ENCODE peak calls at places on chromosomes 6 and 20, in seven cellular contexts. S, A, J, E, K, X and Y are unnamed samples.

GRCh38 chr6:4460595-4461475 is 315.4 kb upstream of the CDYL start:
- DNase-seq in S (peak; percentile 72), A (no peak), J (no peak), E (peak; percentile 70), K (peak; percentile 49), X (no peak), Y (no peak)

GRCh38 chr6:37126961-37127360 is 43.0 kb upstream of the PIM1 start:
- DNase-seq in S (no peak), A (no peak), J (no peak), E (no peak), K (no peak), X (no peak), Y (no peak)

GRCh38 chr6:47061631-47062300 is 19.6 kb upstream of the ADGRF1 start:
- DNase-seq in S (peak; percentile 61), A (no peak), J (no peak), E (no peak), K (no peak), X (no peak), Y (no peak)

GRCh38 chr6:2848851-2849250 is 7.2 kb upstream of the SERPINB1 start:
- DNase-seq in S (no peak), A (peak; percentile 35), J (no peak), E (no peak), K (no peak), X (peak; percentile 86), Y (no peak)

GRCh38 chr6:37648465-37649330 is 49.0 kb downstream of the MDGA1 start:
- DNase-seq in S (peak; percentile 46), A (peak; percentile 38), J (no peak), E (no peak), K (no peak), X (peak; percentile 99), Y (peak; percentile 93)

GRCh38 chr6:73121421-73121993 is 103.8 kb downstream of the KHDC1L start:
- DNase-seq in S (peak; percentile 65), A (no peak), J (no peak), E (peak; percentile 47), K (no peak), X (no peak), Y (no peak)

GRCh38 chr6:75368151-75368779 is 83.7 kb upstream of the TMEM30A start:
- DNase-seq in S (peak; percentile 43), A (no peak), J (no peak), E (no peak), K (no peak), X (peak; percentile 76), Y (no peak)

GRCh38 chr6:81816387-81816786 is 63.9 kb upstream of the TENT5A start:
- DNase-seq in S (no peak), A (no peak), J (no peak), E (no peak), K (no peak), X (no peak), Y (no peak)

GRCh38 chr6:161415302-161415855 is 141.5 kb upstream of the AGPAT4 start:
- DNase-seq in S (peak; percentile 34), A (no peak), J (no peak), E (no peak), K (no peak), X (no peak), Y (no peak)

GRCh38 chr6:73308712-73309533 is 45.2 kb downstream of the DPPA5 start:
- DNase-seq in S (peak; percentile 40), A (no peak), J (no peak), E (peak; percentile 51), K (no peak), X (peak; percentile 65), Y (no peak)

DNA sequence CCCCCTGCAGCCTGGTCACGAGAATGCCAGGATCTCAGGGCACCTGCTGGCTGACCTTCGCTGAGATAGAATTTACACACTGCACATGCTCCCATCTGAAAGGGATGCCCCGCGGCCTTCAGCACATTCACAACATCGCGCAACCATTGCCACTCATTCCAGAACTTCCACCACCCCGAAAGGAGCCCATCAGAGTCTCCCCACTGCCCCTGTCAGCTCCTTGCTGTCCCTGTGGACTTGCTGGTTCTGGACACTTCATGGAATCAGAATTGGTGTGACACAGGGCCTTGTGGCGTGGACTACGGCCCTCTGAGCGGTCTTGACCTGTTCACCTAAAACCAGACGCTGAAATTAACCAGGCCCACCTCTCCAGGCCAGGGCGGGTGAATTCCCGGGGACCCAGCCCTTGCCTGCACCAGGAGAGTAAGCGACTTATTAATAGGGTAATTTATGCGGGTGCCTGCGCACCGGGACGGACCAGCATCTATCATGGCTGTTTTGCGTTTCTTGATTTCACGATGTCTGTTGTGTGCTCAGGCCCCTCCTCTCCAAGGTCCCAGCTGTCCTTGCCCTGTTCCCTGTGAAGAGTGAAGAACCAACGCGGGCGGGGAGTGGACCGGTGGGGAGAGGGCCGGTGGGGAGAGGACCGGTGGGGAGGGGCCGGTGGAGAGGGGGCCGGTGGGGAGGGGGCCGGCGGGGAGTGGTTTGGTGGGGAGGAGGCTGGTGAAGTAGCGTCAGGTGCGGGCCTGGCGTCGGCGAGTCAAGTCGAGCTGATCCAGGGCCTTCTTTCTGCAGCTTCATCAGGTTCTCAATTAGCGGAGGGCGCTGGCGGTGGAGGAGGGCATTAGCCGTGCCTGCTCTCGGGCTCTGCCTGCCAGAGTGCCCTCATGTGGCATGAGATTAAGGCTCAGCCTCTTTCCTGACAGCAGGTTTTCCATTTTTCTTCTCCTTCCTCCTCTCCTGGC is 20.9 kb upstream of the BHLHE23 start:
- DNase-seq in S (no peak), A (no peak), J (no peak), E (no peak), K (no peak), X (no peak), Y (no peak)
- H3K27me3 ChIP-seq in S (peaks cover 56% of the 10 kb centered on the region), A (peaks cover 7% of the 10 kb centered on the region), J (no peaks in the 10 kb centered on the region), E (peaks cover 38% of the 10 kb centered on the region), K (peaks cover 43% of the 10 kb centered on the region), X (no peaks in the 10 kb centered on the region), Y (no peaks in the 10 kb centered on the region)

DNA sequence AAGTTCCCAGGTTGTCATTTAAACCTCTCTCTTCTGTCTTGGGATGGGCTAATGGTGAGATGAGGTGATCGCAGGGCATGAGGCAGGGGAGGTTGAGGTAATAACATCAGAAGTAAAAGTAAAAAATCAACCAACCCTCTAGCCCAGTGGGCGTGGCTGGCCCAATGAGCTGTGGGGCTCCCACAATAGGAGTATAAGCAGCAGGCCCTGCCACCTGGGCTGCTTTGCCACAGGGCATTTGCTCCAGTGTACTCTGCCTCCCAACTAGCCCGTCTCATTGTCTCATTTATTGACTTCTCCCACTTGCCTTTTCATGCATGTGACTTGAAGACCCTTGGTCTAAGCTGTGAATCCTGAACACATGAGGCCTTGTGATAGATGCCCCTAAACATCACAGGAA is 62.8 kb downstream of the PHACTR3 start:
- DNase-seq in S (no peak), A (no peak), J (no peak), E (no peak), K (no peak), X (no peak), Y (no peak)
- H3K9me3 ChIP-seq in S (no peaks in the 10 kb centered on the region), A (no peaks in the 10 kb centered on the region), J (no peaks in the 10 kb centered on the region), E (no peaks in the 10 kb centered on the region), K (no peaks in the 10 kb centered on the region), X (peaks cover 29% of the 10 kb centered on the region), Y (peaks cover 44% of the 10 kb centered on the region)

DNA sequence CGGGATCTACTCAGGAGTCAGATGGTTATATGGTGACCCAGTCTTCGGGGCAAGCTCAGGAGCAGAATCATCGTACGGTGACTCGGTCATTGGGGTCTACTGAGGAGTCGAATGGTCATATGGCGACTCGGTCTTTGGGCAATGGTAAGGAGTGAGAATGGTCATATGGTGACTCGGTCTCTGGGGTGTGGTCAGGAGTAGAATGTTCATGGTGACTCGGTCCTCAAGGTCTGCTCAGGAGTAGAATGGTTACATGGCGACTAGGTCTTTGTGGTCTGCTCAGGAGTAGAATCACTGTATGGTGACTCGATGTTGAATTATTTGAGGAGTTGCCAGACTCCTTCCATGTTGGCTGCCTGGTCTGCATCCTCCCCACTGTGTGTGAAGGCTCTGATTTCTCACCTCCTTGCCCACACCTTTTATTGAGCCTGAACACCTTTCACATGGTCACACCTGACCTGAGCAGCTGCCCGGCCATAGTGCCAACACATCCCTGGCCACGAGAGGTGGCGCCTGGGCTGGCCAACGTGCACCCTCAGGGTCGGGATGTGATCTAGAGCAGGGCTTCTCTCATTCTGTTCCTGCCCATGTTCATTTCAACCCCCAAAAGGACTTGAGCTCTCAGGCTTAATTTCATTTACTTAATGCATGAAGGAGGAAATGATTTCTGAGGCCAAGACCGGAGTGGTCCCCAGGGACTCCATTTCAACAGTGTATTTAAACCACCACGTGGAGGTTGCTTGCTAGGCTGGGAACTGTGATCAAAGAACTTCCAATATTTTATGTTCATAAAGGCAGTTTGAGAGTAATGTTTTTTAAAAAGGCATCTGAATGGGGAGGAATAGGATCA is 119.5 kb downstream of the PHACTR3 start:
- DNase-seq in S (no peak), A (no peak), J (no peak), E (no peak), K (no peak), X (no peak), Y (no peak)
- H3K27me3 ChIP-seq in S (no peaks in the 10 kb centered on the region), A (no peaks in the 10 kb centered on the region), J (no peaks in the 10 kb centered on the region), E (no peaks in the 10 kb centered on the region), K (no peaks in the 10 kb centered on the region), X (no peaks in the 10 kb centered on the region), Y (no peaks in the 10 kb centered on the region)

GRCh38 chr20:59677586-59677985 is 73.2 kb downstream of the PHACTR3 start:
- DNase-seq in S (no peak), A (no peak), J (no peak), E (no peak), K (no peak), X (no peak), Y (no peak)

GRCh38 chr20:59680852-59681251 is 76.5 kb downstream of the PHACTR3 start:
- DNase-seq in S (no peak), A (no peak), J (no peak), E (no peak), K (no peak), X (no peak), Y (no peak)

GRCh38 chr20:59678286-59678685 is 73.9 kb downstream of the PHACTR3 start:
- DNase-seq in S (no peak), A (no peak), J (no peak), E (no peak), K (no peak), X (no peak), Y (no peak)

GRCh38 chr20:59680148-59680650 is 75.9 kb downstream of the PHACTR3 start:
- DNase-seq in S (no peak), A (no peak), J (no peak), E (no peak), K (no peak), X (no peak), Y (no peak)

GRCh38 chr20:59678951-59679350 is 74.6 kb downstream of the PHACTR3 start:
- DNase-seq in S (no peak), A (no peak), J (no peak), E (no peak), K (no peak), X (no peak), Y (no peak)
- H3K9me3 ChIP-seq in S (no peaks in the 10 kb centered on the region), A (no peaks in the 10 kb centered on the region), J (no peaks in the 10 kb centered on the region), E (no peaks in the 10 kb centered on the region), K (no peaks in the 10 kb centered on the region), X (no peaks in the 10 kb centered on the region), Y (peaks cover 17% of the 10 kb centered on the region)

DNA sequence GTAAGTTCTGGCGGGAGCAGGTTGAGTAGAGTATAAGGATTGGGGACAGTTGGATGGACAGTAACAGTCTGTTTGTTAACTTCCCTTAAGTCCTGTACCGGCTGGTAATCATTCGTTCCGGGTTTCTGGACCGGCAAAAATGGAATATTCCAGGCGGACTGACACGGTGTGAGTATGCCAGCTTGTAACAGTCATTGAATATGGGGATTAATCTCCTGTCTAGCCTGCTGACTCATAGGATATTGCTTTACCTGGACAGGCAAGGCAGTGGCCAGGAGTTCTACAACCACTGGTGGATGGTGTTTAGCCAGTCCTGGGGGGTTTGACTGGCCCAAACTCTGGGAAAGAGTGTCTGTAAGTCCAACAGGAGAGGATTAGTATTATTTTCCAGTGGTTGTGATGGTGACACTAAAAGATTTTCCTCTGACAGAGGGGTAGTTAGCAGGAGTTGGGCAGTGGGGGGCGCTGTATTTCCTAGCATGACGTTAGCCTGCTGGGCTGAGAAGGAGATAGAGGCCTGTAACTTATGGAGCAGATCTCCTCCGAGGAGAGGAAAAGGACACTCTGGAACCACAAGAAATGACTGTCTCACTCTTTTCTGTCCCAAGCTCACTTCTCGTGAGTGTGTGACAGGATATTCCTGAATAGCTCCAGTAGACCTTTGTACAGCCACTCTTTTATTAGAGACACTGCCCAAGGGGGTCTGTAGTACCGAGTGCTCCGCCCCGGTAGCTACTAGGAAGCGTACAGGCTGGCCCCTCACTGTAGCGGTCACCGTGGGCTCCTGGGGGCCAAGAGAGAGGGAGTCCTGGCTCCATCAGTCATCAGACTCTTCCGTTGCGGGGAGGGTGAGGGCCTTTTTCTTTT is 152.2 kb downstream of the TRIM27 start:
- DNase-seq in S (no peak), A (no peak), J (no peak), E (no peak), K (no peak), X (peak; percentile 82), Y (no peak)
- H3K27me3 ChIP-seq in S (peaks cover 96% of the 10 kb centered on the region), A (peaks cover 76% of the 10 kb centered on the region), J (peaks cover 7% of the 10 kb centered on the region), E (peaks cover 40% of the 10 kb centered on the region), K (peaks cover 38% of the 10 kb centered on the region), X (peaks cover 88% of the 10 kb centered on the region), Y (peaks cover 87% of the 10 kb centered on the region)